ENCODE peak calls at places on chromosome 22, in eight cellular contexts. E, T, S, U, O, N, I and C are unnamed samples.

GRCh38 chr22:24950272-24950902 is 2.1 kb upstream of the KIAA1671 start:
- DNase-seq in S (no peak), N (no peak), I (no peak), U (no peak), E (peak; percentile 19), O (peak; percentile 26), T (no peak), C (peak; percentile 24)

GRCh38 chr22:40524392-40525249 is 111.9 kb downstream of the MRTFA start:
- DNase-seq in N (no peak), U (no peak), S (no peak), E (peak; percentile 42), I (no peak), T (peak; percentile 15), O (no peak), C (no peak)

GRCh38 chr22:39183991-39184585 is 31.6 kb upstream of the CBX7 start:
- DNase-seq in U (no peak), N (no peak), I (no peak), O (no peak), E (peak; percentile 29), S (no peak), T (peak; percentile 48), C (no peak)

GRCh38 chr22:31286360-31287255 is 5.7 kb downstream of the PIK3IP1 start:
- DNase-seq in O (no peak), E (no peak), I (no peak), U (peak; percentile 45), T (no peak), N (no peak), S (peak; percentile 52), C (no peak)

GRCh38 chr22:48782817-48783511 is 1044.7 kb downstream of the BRD1 start:
- DNase-seq in I (peak; percentile 21), T (peak; percentile 24), N (peak; percentile 44), U (no peak), S (no peak), E (no peak), O (no peak), C (no peak)

GRCh38 chr22:42294034-42294985 is 23.9 kb upstream of the TCF20 start:
- DNase-seq in I (peak; percentile 59), E (peak; percentile 24), N (peak; percentile 85), T (peak; percentile 69), U (peak; percentile 77), S (peak; percentile 52), O (peak; percentile 91), C (peak; percentile 73)

GRCh38 chr22:40818192-40818746 is 877 bp downstream of the SLC25A17 start:
- DNase-seq in I (no peak), T (no peak), E (no peak), N (no peak), U (no peak), O (no peak), S (no peak), C (no peak)

GRCh38 chr22:31206896-31207687 is 5.0 kb upstream of the LIMK2 start:
- DNase-seq in U (peak; percentile 80), N (no peak), I (no peak), S (peak; percentile 87), T (no peak), O (no peak), E (no peak), C (peak; percentile 77)

GRCh38 chr22:30609260-30610185 is 2.5 kb downstream of the TCN2 start:
- DNase-seq in I (no peak), T (peak; percentile 81), E (peak; percentile 59), U (peak; percentile 81), O (no peak), N (no peak), S (peak; percentile 67), C (peak; percentile 52)

GRCh38 chr22:24751518-24751917 is 23.0 kb downstream of the PIWIL3 start:
- DNase-seq in I (no peak), E (no peak), S (no peak), U (no peak), T (no peak), O (no peak), N (no peak), C (no peak)

GRCh38 chr22:25030636-25031035 is 78.1 kb downstream of the KIAA1671 start:
- DNase-seq in U (no peak), I (no peak), S (no peak), O (no peak), E (no peak), N (no peak), T (no peak), C (no peak)

GRCh38 chr22:23565288-23565941 is 14.7 kb downstream of the IGLL1 start:
- DNase-seq in T (no peak), O (peak; percentile 55), S (no peak), U (peak; percentile 28), I (peak; percentile 31), E (peak; percentile 22), N (no peak), C (peak; percentile 28)

GRCh38 chr22:36085476-36086169 is 57.0 kb upstream of the RBFOX2 start:
- DNase-seq in E (no peak), O (no peak), N (no peak), S (no peak), T (no peak), I (no peak), U (no peak), C (no peak)

GRCh38 chr22:17167486-17167885 is 8.4 kb upstream of the HDHD5 start:
- DNase-seq in E (no peak), N (no peak), O (no peak), U (no peak), S (no peak), I (no peak), T (no peak), C (no peak)

GRCh38 chr22:17162731-17163130 is 3.7 kb upstream of the HDHD5 start:
- DNase-seq in N (no peak), E (no peak), I (no peak), S (no peak), T (no peak), U (no peak), O (no peak), C (no peak)

GRCh38 chr22:17161991-17162390 is 2.9 kb upstream of the HDHD5 start:
- DNase-seq in N (no peak), E (no peak), I (no peak), O (no peak), U (no peak), S (no peak), T (no peak), C (no peak)

GRCh38 chr22:17159504-17159951 is 451 bp upstream of the HDHD5 start:
- DNase-seq in N (no peak), O (no peak), E (peak; percentile 48), S (peak; percentile 73), T (no peak), U (peak; percentile 69), I (no peak), C (peak; percentile 54)

DNA sequence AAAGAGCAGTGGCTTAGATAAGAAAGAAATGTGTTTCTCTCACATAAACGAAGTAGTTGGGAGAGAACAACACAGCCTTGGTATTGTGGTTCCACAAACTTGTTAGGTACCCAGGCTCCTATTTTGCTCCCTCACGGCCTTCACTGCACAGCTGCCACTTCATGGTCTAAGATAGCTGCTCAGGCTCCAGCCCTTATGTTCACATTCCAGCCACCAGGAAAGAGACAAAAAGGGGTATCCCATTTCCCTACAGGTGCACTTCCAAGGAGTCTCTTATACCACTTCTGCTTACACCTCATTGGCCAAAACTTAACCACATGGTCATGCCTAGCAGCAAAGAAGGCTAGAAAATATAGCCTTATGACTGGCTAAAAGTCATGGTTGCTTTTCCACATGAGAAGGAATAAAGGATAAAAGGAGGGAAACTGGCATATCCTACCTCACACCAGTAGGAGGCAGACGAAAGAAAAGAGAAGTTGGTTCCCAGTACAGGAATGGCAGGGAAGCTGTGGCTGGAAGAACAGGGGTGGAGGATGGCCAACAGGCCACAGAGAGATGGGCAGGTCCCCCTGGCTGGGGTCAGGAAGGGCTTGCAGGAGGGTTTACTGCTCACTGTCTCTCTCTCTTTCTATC is 5.4 kb upstream of the HDHD5 start:
- DNase-seq in U (no peak), S (no peak), I (no peak), N (no peak), O (no peak), E (peak; percentile 24), T (peak; percentile 46), C (no peak)
- TF ChIP-seq CTCF in U (no peak), S (no peak), I (peak; percentile 46), N (peak; percentile 51), O (peak; percentile 21), E (no peak), T (peak; percentile 36), C (no peak)

GRCh38 chr22:45554040-45554406 is 51.3 kb downstream of the FBLN1 start:
- DNase-seq in O (no peak), S (no peak), E (no peak), T (peak; percentile 35), U (no peak), N (no peak), I (no peak), C (peak; percentile 66)
- TF ChIP-seq CTCF in O (peak; percentile 34), S (no peak), E (peak; percentile 30), T (no peak), U (peak; percentile 8), N (peak; percentile 8), I (peak; percentile 11), C (no peak)

GRCh38 chr22:32352681-32353080 is 5.0 kb upstream of the RFPL3 start:
- DNase-seq in E (peak; percentile 4), I (no peak), T (no peak), O (no peak), U (no peak), S (no peak), N (no peak), C (no peak)
- TF ChIP-seq CTCF in E (no peak), I (no peak), T (no peak), O (no peak), U (no peak), S (no peak), N (no peak), C (no peak)

DNA sequence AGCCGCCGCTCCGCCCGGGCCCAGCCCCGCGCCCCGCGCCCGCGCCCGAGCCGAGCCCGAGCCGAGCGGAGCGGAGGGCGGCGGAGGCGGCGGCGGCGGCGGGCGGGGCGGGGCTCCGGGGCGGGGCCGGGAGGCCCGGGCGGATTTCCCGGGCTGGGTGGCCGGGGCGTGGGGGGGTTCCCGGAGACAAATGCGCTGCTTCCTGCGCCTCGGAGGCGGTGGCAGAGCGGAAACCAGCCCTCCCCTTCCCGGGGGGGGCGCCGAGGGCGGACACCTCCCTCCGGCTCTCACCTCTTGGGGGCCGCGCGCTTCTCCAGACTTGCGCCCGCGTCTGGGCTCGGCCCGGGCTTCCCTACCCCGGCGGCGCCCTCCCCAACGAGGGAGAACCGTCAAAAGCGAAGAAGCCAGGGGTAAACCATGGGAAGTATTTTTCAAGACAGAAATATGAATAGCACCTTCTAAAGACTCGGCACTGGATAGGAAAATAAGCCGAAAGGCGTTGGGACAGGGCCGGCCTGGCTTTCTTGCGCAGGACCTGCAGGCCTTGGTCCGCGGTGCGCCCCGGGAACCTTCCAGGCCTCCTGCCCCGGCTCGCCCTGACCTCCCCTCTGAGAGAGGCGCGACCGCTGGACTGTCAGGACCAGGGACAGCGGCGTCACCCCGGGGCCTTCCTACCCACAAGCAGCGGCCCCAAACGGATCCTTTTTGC is at the start of gene MAPK11:
- DNase-seq in E (peak; percentile 66), O (peak; percentile 94), I (peak; percentile 67), U (peak; percentile 73), S (peak; percentile 72), T (peak; percentile 57), N (peak; percentile 81), C (peak; percentile 83)
- TF ChIP-seq CTCF in E (no peak), O (no peak), I (no peak), U (no peak), S (no peak), T (no peak), N (no peak), C (no peak)